ENCODE peak calls at places on chromosomes 1 and 21, in ten cellular contexts. One of them, this sample, is unnamed.

GRCh38 chr1:205536759-205537361 is 32.4 kb downstream of the CDK18 start:
- DNase-seq in stimulated activated CD4-positive, alpha-beta T cell treated with anti-CD3 and anti-CD28 coated beads, Interleukin-2, amount 100 ng/mL, for 24 hours: no peak
- DNase-seq in GM06990: no peak
- DNase-seq in CD8-positive, alpha-beta T cell: no peak
- DNase-seq in colonic mucosa: peak; percentile 77
- DNase-seq in neuronal stem cell: no peak
- DNase-seq in iris pigment epithelial cell: no peak
- DNase-seq in tibial artery: no peak
- DNase-seq in CD4-positive, alpha-beta T cell: no peak
- DNase-seq in GM19239: no peak
- DNase-seq in this sample: no peak

GRCh38 chr1:232340448-232340847 is 289.5 kb downstream of the SIPA1L2 start:
- DNase-seq in stimulated activated CD4-positive, alpha-beta T cell treated with anti-CD3 and anti-CD28 coated beads, Interleukin-2, amount 100 ng/mL, for 24 hours: no peak
- DNase-seq in GM06990: no peak
- DNase-seq in CD8-positive, alpha-beta T cell: no peak
- DNase-seq in colonic mucosa: no peak
- DNase-seq in neuronal stem cell: no peak
- DNase-seq in iris pigment epithelial cell: peak; percentile 9
- DNase-seq in tibial artery: no peak
- DNase-seq in CD4-positive, alpha-beta T cell: no peak
- DNase-seq in GM19239: no peak
- DNase-seq in this sample: no peak

GRCh38 chr1:204621391-204621790 is 64.1 kb downstream of the LRRN2 start:
- DNase-seq in stimulated activated CD4-positive, alpha-beta T cell treated with anti-CD3 and anti-CD28 coated beads, Interleukin-2, amount 100 ng/mL, for 24 hours: no peak
- DNase-seq in GM06990: no peak
- DNase-seq in CD8-positive, alpha-beta T cell: no peak
- DNase-seq in colonic mucosa: no peak
- DNase-seq in neuronal stem cell: no peak
- DNase-seq in iris pigment epithelial cell: peak; percentile 8
- DNase-seq in tibial artery: no peak
- DNase-seq in CD4-positive, alpha-beta T cell: no peak
- DNase-seq in GM19239: no peak
- DNase-seq in this sample: no peak

GRCh38 chr1:172949096-172949495 is 101.6 kb downstream of the TNFSF18 start:
- DNase-seq in stimulated activated CD4-positive, alpha-beta T cell treated with anti-CD3 and anti-CD28 coated beads, Interleukin-2, amount 100 ng/mL, for 24 hours: no peak
- DNase-seq in GM06990: no peak
- DNase-seq in CD8-positive, alpha-beta T cell: no peak
- DNase-seq in colonic mucosa: no peak
- DNase-seq in neuronal stem cell: no peak
- DNase-seq in iris pigment epithelial cell: no peak
- DNase-seq in tibial artery: no peak
- DNase-seq in CD4-positive, alpha-beta T cell: no peak
- DNase-seq in GM19239: no peak
- DNase-seq in this sample: no peak

GRCh38 chr1:26189751-26190275 is 589 bp upstream of the CATSPER4 start:
- DNase-seq in stimulated activated CD4-positive, alpha-beta T cell treated with anti-CD3 and anti-CD28 coated beads, Interleukin-2, amount 100 ng/mL, for 24 hours: no peak
- DNase-seq in GM06990: no peak
- DNase-seq in CD8-positive, alpha-beta T cell: no peak
- DNase-seq in colonic mucosa: no peak
- DNase-seq in neuronal stem cell: no peak
- DNase-seq in iris pigment epithelial cell: no peak
- DNase-seq in tibial artery: no peak
- DNase-seq in CD4-positive, alpha-beta T cell: no peak
- DNase-seq in GM19239: no peak
- DNase-seq in this sample: no peak

GRCh38 chr1:68210027-68210426 is 22.3 kb downstream of the WLS start:
- DNase-seq in stimulated activated CD4-positive, alpha-beta T cell treated with anti-CD3 and anti-CD28 coated beads, Interleukin-2, amount 100 ng/mL, for 24 hours: no peak
- DNase-seq in GM06990: no peak
- DNase-seq in CD8-positive, alpha-beta T cell: no peak
- DNase-seq in colonic mucosa: no peak
- DNase-seq in neuronal stem cell: no peak
- DNase-seq in iris pigment epithelial cell: peak; percentile 50
- DNase-seq in tibial artery: no peak
- DNase-seq in CD4-positive, alpha-beta T cell: no peak
- DNase-seq in GM19239: no peak
- DNase-seq in this sample: no peak

GRCh38 chr1:48203287-48203900 is 19.1 kb upstream of the SLC5A9 start:
- DNase-seq in stimulated activated CD4-positive, alpha-beta T cell treated with anti-CD3 and anti-CD28 coated beads, Interleukin-2, amount 100 ng/mL, for 24 hours: no peak
- DNase-seq in GM06990: no peak
- DNase-seq in CD8-positive, alpha-beta T cell: no peak
- DNase-seq in colonic mucosa: no peak
- DNase-seq in neuronal stem cell: peak; percentile 29
- DNase-seq in iris pigment epithelial cell: peak; percentile 30
- DNase-seq in tibial artery: no peak
- DNase-seq in CD4-positive, alpha-beta T cell: no peak
- DNase-seq in GM19239: no peak
- DNase-seq in this sample: no peak

GRCh38 chr1:224080082-224080774 is 33.7 kb upstream of the FBXO28 start:
- DNase-seq in stimulated activated CD4-positive, alpha-beta T cell treated with anti-CD3 and anti-CD28 coated beads, Interleukin-2, amount 100 ng/mL, for 24 hours: no peak
- DNase-seq in GM06990: no peak
- DNase-seq in CD8-positive, alpha-beta T cell: no peak
- DNase-seq in colonic mucosa: no peak
- DNase-seq in neuronal stem cell: no peak
- DNase-seq in iris pigment epithelial cell: peak; percentile 39
- DNase-seq in tibial artery: no peak
- DNase-seq in CD4-positive, alpha-beta T cell: no peak
- DNase-seq in GM19239: no peak
- DNase-seq in this sample: no peak

GRCh38 chr1:50123071-50123470 is 14.4 kb downstream of the ELAVL4 start:
- DNase-seq in stimulated activated CD4-positive, alpha-beta T cell treated with anti-CD3 and anti-CD28 coated beads, Interleukin-2, amount 100 ng/mL, for 24 hours: no peak
- DNase-seq in GM06990: no peak
- DNase-seq in CD8-positive, alpha-beta T cell: no peak
- DNase-seq in colonic mucosa: no peak
- DNase-seq in neuronal stem cell: no peak
- DNase-seq in iris pigment epithelial cell: no peak
- DNase-seq in tibial artery: no peak
- DNase-seq in CD4-positive, alpha-beta T cell: no peak
- DNase-seq in GM19239: no peak
- DNase-seq in this sample: no peak

GRCh38 chr21:45329261-45330074 is 41.8 kb upstream of the POFUT2 start:
- DNase-seq in stimulated activated CD4-positive, alpha-beta T cell treated with anti-CD3 and anti-CD28 coated beads, Interleukin-2, amount 100 ng/mL, for 24 hours: no peak
- DNase-seq in GM06990: no peak
- DNase-seq in CD8-positive, alpha-beta T cell: no peak
- DNase-seq in colonic mucosa: peak; percentile 40
- DNase-seq in neuronal stem cell: no peak
- DNase-seq in iris pigment epithelial cell: no peak
- DNase-seq in tibial artery: no peak
- DNase-seq in CD4-positive, alpha-beta T cell: no peak
- DNase-seq in GM19239: no peak
- DNase-seq in this sample: no peak

GRCh38 chr1:181105134-181106021 is 16.9 kb downstream of the IER5 start:
- DNase-seq in stimulated activated CD4-positive, alpha-beta T cell treated with anti-CD3 and anti-CD28 coated beads, Interleukin-2, amount 100 ng/mL, for 24 hours: peak; percentile 90
- DNase-seq in GM06990: peak; percentile 93
- DNase-seq in CD8-positive, alpha-beta T cell: peak; percentile 92
- DNase-seq in colonic mucosa: peak; percentile 96
- DNase-seq in neuronal stem cell: peak; percentile 90
- DNase-seq in iris pigment epithelial cell: peak; percentile 90
- DNase-seq in tibial artery: peak; percentile 94
- DNase-seq in CD4-positive, alpha-beta T cell: peak; percentile 92
- DNase-seq in GM19239: peak; percentile 82
- DNase-seq in this sample: peak; percentile 92

GRCh38 chr1:208252126-208252853 is 8.1 kb upstream of the PLXNA2 start:
- DNase-seq in stimulated activated CD4-positive, alpha-beta T cell treated with anti-CD3 and anti-CD28 coated beads, Interleukin-2, amount 100 ng/mL, for 24 hours: no peak
- DNase-seq in GM06990: no peak
- DNase-seq in CD8-positive, alpha-beta T cell: no peak
- DNase-seq in colonic mucosa: no peak
- DNase-seq in neuronal stem cell: no peak
- DNase-seq in iris pigment epithelial cell: peak; percentile 21
- DNase-seq in tibial artery: no peak
- DNase-seq in CD4-positive, alpha-beta T cell: no peak
- DNase-seq in GM19239: no peak
- DNase-seq in this sample: no peak

GRCh38 chr1:83511327-83511726 is 487.6 kb downstream of the TTLL7 start:
- DNase-seq in stimulated activated CD4-positive, alpha-beta T cell treated with anti-CD3 and anti-CD28 coated beads, Interleukin-2, amount 100 ng/mL, for 24 hours: no peak
- DNase-seq in GM06990: no peak
- DNase-seq in CD8-positive, alpha-beta T cell: no peak
- DNase-seq in colonic mucosa: no peak
- DNase-seq in neuronal stem cell: no peak
- DNase-seq in iris pigment epithelial cell: no peak
- DNase-seq in tibial artery: no peak
- DNase-seq in CD4-positive, alpha-beta T cell: no peak
- DNase-seq in GM19239: no peak
- DNase-seq in this sample: no peak

GRCh38 chr1:150420560-150421265 is 56.8 kb downstream of the RPRD2 start:
- DNase-seq in stimulated activated CD4-positive, alpha-beta T cell treated with anti-CD3 and anti-CD28 coated beads, Interleukin-2, amount 100 ng/mL, for 24 hours: no peak
- DNase-seq in GM06990: no peak
- DNase-seq in CD8-positive, alpha-beta T cell: no peak
- DNase-seq in colonic mucosa: no peak
- DNase-seq in neuronal stem cell: no peak
- DNase-seq in iris pigment epithelial cell: peak; percentile 21
- DNase-seq in tibial artery: no peak
- DNase-seq in CD4-positive, alpha-beta T cell: no peak
- DNase-seq in GM19239: no peak
- DNase-seq in this sample: no peak

GRCh38 chr1:222372221-222372620 is 175.7 kb downstream of the HHIPL2 start:
- DNase-seq in stimulated activated CD4-positive, alpha-beta T cell treated with anti-CD3 and anti-CD28 coated beads, Interleukin-2, amount 100 ng/mL, for 24 hours: no peak
- DNase-seq in GM06990: no peak
- DNase-seq in CD8-positive, alpha-beta T cell: no peak
- DNase-seq in colonic mucosa: no peak
- DNase-seq in neuronal stem cell: no peak
- DNase-seq in iris pigment epithelial cell: peak; percentile 4
- DNase-seq in tibial artery: no peak
- DNase-seq in CD4-positive, alpha-beta T cell: no peak
- DNase-seq in GM19239: no peak
- DNase-seq in this sample: no peak

GRCh38 chr1:164695956-164696665 is 137.1 kb downstream of the PBX1 start:
- DNase-seq in stimulated activated CD4-positive, alpha-beta T cell treated with anti-CD3 and anti-CD28 coated beads, Interleukin-2, amount 100 ng/mL, for 24 hours: no peak
- DNase-seq in GM06990: no peak
- DNase-seq in CD8-positive, alpha-beta T cell: no peak
- DNase-seq in colonic mucosa: no peak
- DNase-seq in neuronal stem cell: no peak
- DNase-seq in iris pigment epithelial cell: peak; percentile 44
- DNase-seq in tibial artery: no peak
- DNase-seq in CD4-positive, alpha-beta T cell: no peak
- DNase-seq in GM19239: no peak
- DNase-seq in this sample: no peak

GRCh38 chr1:117059334-117059677 is 820 bp upstream of the TTF2 start:
- DNase-seq in stimulated activated CD4-positive, alpha-beta T cell treated with anti-CD3 and anti-CD28 coated beads, Interleukin-2, amount 100 ng/mL, for 24 hours: peak; percentile 67
- DNase-seq in GM06990: no peak
- DNase-seq in CD8-positive, alpha-beta T cell: peak; percentile 53
- DNase-seq in colonic mucosa: peak; percentile 84
- DNase-seq in neuronal stem cell: no peak
- DNase-seq in iris pigment epithelial cell: no peak
- DNase-seq in tibial artery: peak; percentile 39
- DNase-seq in CD4-positive, alpha-beta T cell: peak; percentile 53
- DNase-seq in GM19239: no peak
- DNase-seq in this sample: peak; percentile 55

GRCh38 chr1:193318347-193318746 is 131.9 kb upstream of the B3GALT2 start:
- DNase-seq in stimulated activated CD4-positive, alpha-beta T cell treated with anti-CD3 and anti-CD28 coated beads, Interleukin-2, amount 100 ng/mL, for 24 hours: no peak
- DNase-seq in GM06990: no peak
- DNase-seq in CD8-positive, alpha-beta T cell: no peak
- DNase-seq in colonic mucosa: no peak
- DNase-seq in neuronal stem cell: no peak
- DNase-seq in iris pigment epithelial cell: peak; percentile 18
- DNase-seq in tibial artery: no peak
- DNase-seq in CD4-positive, alpha-beta T cell: no peak
- DNase-seq in GM19239: no peak
- DNase-seq in this sample: no peak

GRCh38 chr1:30090421-30090820 is 633.0 kb downstream of the MATN1 start:
- DNase-seq in stimulated activated CD4-positive, alpha-beta T cell treated with anti-CD3 and anti-CD28 coated beads, Interleukin-2, amount 100 ng/mL, for 24 hours: no peak
- DNase-seq in GM06990: no peak
- DNase-seq in CD8-positive, alpha-beta T cell: no peak
- DNase-seq in colonic mucosa: no peak
- DNase-seq in neuronal stem cell: no peak
- DNase-seq in iris pigment epithelial cell: no peak
- DNase-seq in tibial artery: no peak
- DNase-seq in CD4-positive, alpha-beta T cell: no peak
- DNase-seq in GM19239: no peak
- DNase-seq in this sample: no peak

GRCh38 chr1:240582953-240583352 is 29.0 kb downstream of the GREM2 start:
- DNase-seq in stimulated activated CD4-positive, alpha-beta T cell treated with anti-CD3 and anti-CD28 coated beads, Interleukin-2, amount 100 ng/mL, for 24 hours: no peak
- DNase-seq in GM06990: no peak
- DNase-seq in CD8-positive, alpha-beta T cell: no peak
- DNase-seq in colonic mucosa: no peak
- DNase-seq in neuronal stem cell: no peak
- DNase-seq in iris pigment epithelial cell: no peak
- DNase-seq in tibial artery: no peak
- DNase-seq in CD4-positive, alpha-beta T cell: no peak
- DNase-seq in GM19239: no peak
- DNase-seq in this sample: no peak

GRCh38 chr1:244444854-244445253 is 6.9 kb downstream of the ADSS2 start:
- DNase-seq in stimulated activated CD4-positive, alpha-beta T cell treated with anti-CD3 and anti-CD28 coated beads, Interleukin-2, amount 100 ng/mL, for 24 hours: no peak
- DNase-seq in GM06990: no peak
- DNase-seq in CD8-positive, alpha-beta T cell: no peak
- DNase-seq in colonic mucosa: no peak
- DNase-seq in neuronal stem cell: no peak
- DNase-seq in iris pigment epithelial cell: no peak
- DNase-seq in tibial artery: no peak
- DNase-seq in CD4-positive, alpha-beta T cell: no peak
- DNase-seq in GM19239: no peak
- DNase-seq in this sample: no peak

GRCh38 chr1:74463301-74463988 is 49.0 kb downstream of the LRRC53 start:
- DNase-seq in stimulated activated CD4-positive, alpha-beta T cell treated with anti-CD3 and anti-CD28 coated beads, Interleukin-2, amount 100 ng/mL, for 24 hours: no peak
- DNase-seq in GM06990: peak; percentile 9
- DNase-seq in CD8-positive, alpha-beta T cell: no peak
- DNase-seq in colonic mucosa: no peak
- DNase-seq in neuronal stem cell: no peak
- DNase-seq in iris pigment epithelial cell: no peak
- DNase-seq in tibial artery: no peak
- DNase-seq in CD4-positive, alpha-beta T cell: no peak
- DNase-seq in GM19239: no peak
- DNase-seq in this sample: no peak

GRCh38 chr1:211724711-211725196 is 49.3 kb upstream of the NEK2 start:
- DNase-seq in stimulated activated CD4-positive, alpha-beta T cell treated with anti-CD3 and anti-CD28 coated beads, Interleukin-2, amount 100 ng/mL, for 24 hours: no peak
- DNase-seq in GM06990: no peak
- DNase-seq in CD8-positive, alpha-beta T cell: no peak
- DNase-seq in colonic mucosa: no peak
- DNase-seq in neuronal stem cell: peak; percentile 51
- DNase-seq in iris pigment epithelial cell: no peak
- DNase-seq in tibial artery: no peak
- DNase-seq in CD4-positive, alpha-beta T cell: no peak
- DNase-seq in GM19239: no peak
- DNase-seq in this sample: no peak

GRCh38 chr1:4424766-4425165 is 229.6 kb upstream of the AJAP1 start:
- DNase-seq in stimulated activated CD4-positive, alpha-beta T cell treated with anti-CD3 and anti-CD28 coated beads, Interleukin-2, amount 100 ng/mL, for 24 hours: no peak
- DNase-seq in GM06990: no peak
- DNase-seq in CD8-positive, alpha-beta T cell: no peak
- DNase-seq in colonic mucosa: no peak
- DNase-seq in neuronal stem cell: no peak
- DNase-seq in iris pigment epithelial cell: no peak
- DNase-seq in tibial artery: no peak
- DNase-seq in CD4-positive, alpha-beta T cell: no peak
- DNase-seq in GM19239: no peak
- DNase-seq in this sample: no peak

GRCh38 chr1:119731060-119731459 is 19.3 kb downstream of the PHGDH start:
- DNase-seq in stimulated activated CD4-positive, alpha-beta T cell treated with anti-CD3 and anti-CD28 coated beads, Interleukin-2, amount 100 ng/mL, for 24 hours: no peak
- DNase-seq in GM06990: no peak
- DNase-seq in CD8-positive, alpha-beta T cell: no peak
- DNase-seq in colonic mucosa: no peak
- DNase-seq in neuronal stem cell: no peak
- DNase-seq in iris pigment epithelial cell: no peak
- DNase-seq in tibial artery: no peak
- DNase-seq in CD4-positive, alpha-beta T cell: no peak
- DNase-seq in GM19239: no peak
- DNase-seq in this sample: no peak

GRCh38 chr1:27036718-27037117 is 24.1 kb upstream of the TENT5B start:
- DNase-seq in stimulated activated CD4-positive, alpha-beta T cell treated with anti-CD3 and anti-CD28 coated beads, Interleukin-2, amount 100 ng/mL, for 24 hours: no peak
- DNase-seq in GM06990: no peak
- DNase-seq in CD8-positive, alpha-beta T cell: no peak
- DNase-seq in colonic mucosa: no peak
- DNase-seq in neuronal stem cell: no peak
- DNase-seq in iris pigment epithelial cell: no peak
- DNase-seq in tibial artery: no peak
- DNase-seq in CD4-positive, alpha-beta T cell: no peak
- DNase-seq in GM19239: no peak
- DNase-seq in this sample: no peak

GRCh38 chr1:37239225-37239740 is 205.0 kb upstream of the GRIK3 start:
- DNase-seq in stimulated activated CD4-positive, alpha-beta T cell treated with anti-CD3 and anti-CD28 coated beads, Interleukin-2, amount 100 ng/mL, for 24 hours: no peak
- DNase-seq in GM06990: no peak
- DNase-seq in CD8-positive, alpha-beta T cell: no peak
- DNase-seq in colonic mucosa: no peak
- DNase-seq in neuronal stem cell: no peak
- DNase-seq in iris pigment epithelial cell: no peak
- DNase-seq in tibial artery: no peak
- DNase-seq in CD4-positive, alpha-beta T cell: no peak
- DNase-seq in GM19239: no peak
- DNase-seq in this sample: no peak

This sample was measured in glutamatergic neuron.